ENCODE peak calls at places on chromosomes 6 and 20, in nine cellular contexts. D is stimulated activated naive CD4-positive, alpha-beta T cell; W is dorsolateral prefrontal cortex; S is adrenal gland; Y is stimulated activated CD4-positive, alpha-beta T cell treated with anti-CD3 and anti-CD28 coated beads, Interleukin-15, amount 100 ng/mL, for 24 hours; F is RKO; K is stimulated activated naive CD8-positive, alpha-beta T cell treated with anti-CD3 and anti-CD28 coated beads, Interleukin-15, amount 100 ng/mL, for 72 hours; L is lung; O is hypothalamus. V is an unnamed sample.
A peak's percentile ranks its signal among the peaks of the same experiment; 100 is the strongest.

GRCh38 chr6:166439366-166440091 is 56.8 kb upstream of the MPC1 start:
- DNase-seq in L (no peak), K (no peak), Y (no peak), D (peak; percentile 3), S (no peak), W (peak; percentile 62), O (no peak), F (no peak), V (no peak)

GRCh38 chr20:49892260-49893216 is 22.8 kb downstream of the SPATA2 start:
- DNase-seq in D (no peak), K (no peak), S (no peak), Y (no peak), L (no peak), W (no peak), F (no peak), O (peak; percentile 21), V (no peak)

GRCh38 chr20:52167232-52167840 is 24.2 kb downstream of the ZFP64 start:
- DNase-seq in F (no peak), L (no peak), O (no peak), Y (no peak), K (no peak), D (no peak), S (no peak), W (no peak), V (no peak)

GRCh38 chr6:78999737-79000136 is 78.3 kb downstream of the PHIP start:
- DNase-seq in D (no peak), W (no peak), O (no peak), K (no peak), Y (no peak), S (no peak), F (no peak), L (no peak), V (no peak)

GRCh38 chr6:124999105-124999764 is 37.0 kb downstream of the RNF217 start:
- DNase-seq in L (no peak), K (no peak), O (no peak), F (no peak), Y (no peak), D (no peak), W (peak; percentile 44), S (no peak), V (peak; percentile 39)

GRCh38 chr6:76881414-76881813 is 581.9 kb downstream of the HTR1B start:
- DNase-seq in O (no peak), S (no peak), F (no peak), W (no peak), K (no peak), Y (no peak), D (no peak), L (no peak), V (no peak)

GRCh38 chr6:31586596-31586995 is 519 bp downstream of the LST1 start:
- DNase-seq in K (no peak), S (no peak), D (peak; percentile 20), O (no peak), Y (peak; percentile 27), W (no peak), L (no peak), F (no peak), V (no peak)

GRCh38 chr6:15748341-15748740 is 85.5 kb upstream of the DTNBP1 start:
- DNase-seq in W (no peak), D (no peak), O (no peak), K (no peak), S (no peak), F (no peak), Y (no peak), L (no peak), V (no peak)